ENCODE peak calls at places on chromosomes 16 and 17, in ten cellular contexts. J is A549, A is heart right ventricle, E is prostate gland, P is tibial artery, K is adrenal gland, V is OCI-LY7, X is H9, I is right atrium auricular region, C is upper lobe of right lung. H is an unnamed sample.
A peak's percentile ranks its signal among the peaks of the same experiment; 100 is the strongest.

GRCh38 chr16:69166221-69166833 is 20.6 kb upstream of the SNTB2 start:
- DNase-seq in J (no peak), A (no peak), E (no peak), P (no peak), K (no peak), V (no peak), X (no peak), I (no peak), C (no peak), H (no peak)

GRCh38 chr17:4719684-4720221 is 9.3 kb downstream of the ARRB2 start:
- DNase-seq in J (peak; percentile 84), A (no peak), E (no peak), P (no peak), K (peak; percentile 86), V (no peak), X (no peak), I (no peak), C (no peak), H (no peak)

GRCh38 chr17:66310528-66311148 is 8.2 kb downstream of the PRKCA start:
- DNase-seq in J (no peak), A (no peak), E (no peak), P (no peak), K (no peak), V (no peak), X (peak; percentile 60), I (no peak), C (no peak), H (no peak)

GRCh38 chr16:75860654-75861053 is 134.4 kb upstream of the CPHXL start:
- DNase-seq in J (no peak), A (no peak), E (no peak), P (no peak), K (no peak), V (no peak), X (no peak), I (no peak), C (no peak), H (no peak)

GRCh38 chr16:23432176-23433128 is 20.5 kb downstream of the COG7 start:
- DNase-seq in J (no peak), A (no peak), E (no peak), P (no peak), K (no peak), V (peak; percentile 5), X (no peak), I (no peak), C (no peak), H (no peak)

GRCh38 chr16:26360867-26361266 is 669.1 kb downstream of the HS3ST4 start:
- DNase-seq in J (no peak), A (no peak), E (no peak), P (no peak), K (no peak), V (no peak), X (no peak), I (no peak), C (no peak), H (no peak)

GRCh38 chr17:2594657-2595085 is 1.2 kb downstream of the PAFAH1B1 start:
- DNase-seq in J (no peak), A (no peak), E (no peak), P (no peak), K (no peak), V (no peak), X (no peak), I (no peak), C (no peak), H (no peak)

GRCh38 chr17:46772013-46772878 is 46.2 kb downstream of the WNT3 start:
- DNase-seq in J (peak; percentile 56), A (peak; percentile 33), E (no peak), P (peak; percentile 60), K (peak; percentile 39), V (no peak), X (peak; percentile 97), I (no peak), C (peak; percentile 85), H (no peak)

DNA sequence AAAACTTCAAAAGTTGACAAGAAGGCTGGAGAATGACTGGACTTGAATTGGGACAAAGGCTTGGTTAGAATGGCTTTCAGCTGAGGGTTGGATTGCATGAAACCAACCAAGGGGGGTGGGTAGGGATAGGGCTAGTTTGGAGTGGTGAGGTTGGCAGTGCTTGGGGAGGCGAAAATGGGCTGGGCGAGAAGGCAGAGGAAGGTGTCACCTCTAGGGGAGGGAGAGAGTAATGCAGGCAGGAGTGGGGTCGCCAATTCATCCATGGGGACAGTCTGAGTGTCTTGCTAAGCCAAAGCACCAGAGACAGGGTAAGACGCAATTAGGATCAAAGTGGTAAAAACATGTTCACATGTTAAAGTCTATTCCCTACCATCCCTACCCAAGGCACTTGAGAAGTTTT is 6.2 kb upstream of the DNAH2 start:
- DNase-seq in J (peak; percentile 68), A (no peak), E (no peak), P (no peak), K (no peak), V (peak; percentile 34), X (peak; percentile 74), I (no peak), C (no peak), H (no peak)
- TF ChIP-seq CTCF in J (no peak), A (no peak), E (no peak), P (no peak), K (no peak), V (peak; percentile 65), X (peak; percentile 59), I (no peak), C (no peak), H (no peak)

DNA sequence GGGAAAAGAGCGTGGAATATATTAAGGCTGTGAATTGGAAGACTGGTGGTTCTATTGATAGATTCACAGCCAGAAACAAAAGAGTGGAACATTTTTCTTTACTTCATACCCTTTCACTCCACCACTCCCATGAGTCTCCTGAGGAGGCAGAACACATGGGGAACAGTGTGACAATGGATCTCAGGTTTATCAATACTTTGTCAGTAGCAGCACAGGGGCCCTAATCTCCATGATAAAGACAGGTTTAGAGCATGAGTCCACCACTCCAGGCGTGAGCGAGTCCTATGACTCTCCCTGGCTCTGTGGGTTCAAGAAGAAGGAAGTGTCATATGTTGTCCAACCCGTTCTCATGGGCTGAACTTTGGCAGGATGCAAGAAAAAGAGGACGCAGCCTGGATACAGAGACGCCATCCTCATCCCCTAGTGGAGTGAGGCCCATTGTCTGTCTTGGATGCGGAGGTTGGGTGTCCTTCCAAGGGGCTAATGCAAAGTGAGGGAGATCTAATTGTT is 361.2 kb downstream of the TMEM114 start:
- DNase-seq in J (no peak), A (no peak), E (no peak), P (no peak), K (no peak), V (no peak), X (peak; percentile 33), I (no peak), C (no peak), H (no peak)
- H3K27ac ChIP-seq in J (no peak overlapping the region), A (no peak overlapping the region), E (no peak overlapping the region), P (no peak overlapping the region), K (no peak overlapping the region), V (no peak overlapping the region), X (no peak overlapping the region), I (no peak overlapping the region), C (no peak overlapping the region), H (no peak overlapping the region)

DNA sequence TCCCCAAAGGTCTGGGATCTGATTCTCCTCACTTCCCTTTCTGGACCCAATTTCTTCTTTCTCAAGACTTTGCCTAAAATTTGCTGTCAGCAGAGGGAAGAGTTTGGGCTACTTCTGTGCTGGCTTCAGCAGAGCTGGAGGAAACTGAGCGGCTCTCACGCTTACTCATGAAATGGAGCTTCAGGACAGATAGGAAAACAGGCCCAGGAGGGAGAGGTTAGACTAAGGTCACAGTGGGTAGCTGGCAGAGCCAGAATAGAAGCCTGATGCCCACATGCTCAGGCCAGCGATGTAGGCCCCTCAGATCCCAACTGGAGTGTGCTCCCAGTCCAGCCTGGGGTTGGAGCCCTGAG is 593 bp downstream of the SLC38A7 start:
- DNase-seq in J (no peak), A (no peak), E (no peak), P (no peak), K (peak; percentile 55), V (no peak), X (no peak), I (no peak), C (no peak), H (no peak)
- TF ChIP-seq CTCF in J (no peak), A (no peak), E (no peak), P (no peak), K (no peak), V (no peak), X (no peak), I (no peak), C (no peak), H (no peak)

GRCh38 chr17:27560668-27561067 is 70.3 kb upstream of the LGALS9 start:
- DNase-seq in J (no peak), A (peak; percentile 32), E (no peak), P (no peak), K (peak; percentile 48), V (no peak), X (no peak), I (no peak), C (no peak), H (no peak)
- H3K27ac ChIP-seq in J (peak overlapping the region; percentile 84), A (peak overlapping the region; percentile 83), E (no peak overlapping the region), P (peak overlapping the region; percentile 6), K (peak overlapping the region; percentile 85), V (no peak overlapping the region), X (no peak overlapping the region), I (peak overlapping the region; percentile 66), C (peak overlapping the region; percentile 63), H (peak overlapping the region; percentile 63)

GRCh38 chr17:17216776-17217175 is 10.6 kb upstream of the PLD6 start:
- DNase-seq in J (peak; percentile 60), A (no peak), E (no peak), P (no peak), K (no peak), V (peak; percentile 22), X (peak; percentile 37), I (no peak), C (no peak), H (no peak)
- TF ChIP-seq CTCF in J (peak; percentile 21), A (no peak), E (no peak), P (no peak), K (no peak), V (peak; percentile 72), X (peak; percentile 34), I (no peak), C (no peak), H (no peak)

H was measured in heart left ventricle.